ENCODE peak calls at places on chromosomes 6 and 20, in five cellular contexts. M is CD4-positive, alpha-beta memory T cell; S is AG09309; C is left lung; O is hepatocyte. E is an unnamed sample.
A peak's percentile ranks its signal among the peaks of the same experiment; 100 is the strongest.

GRCh38 chr6:36227379-36228344 is 31.1 kb downstream of the BRPF3 start:
- DNase-seq in O (peak; percentile 51), M (no peak), C (no peak), S (no peak), E (no peak)

GRCh38 chr6:36301085-36301658 is 31.3 kb downstream of the PNPLA1 start:
- DNase-seq in S (no peak), M (no peak), O (no peak), C (no peak), E (no peak)

GRCh38 chr6:137904822-137905617 is 38.0 kb downstream of the TNFAIP3 start:
- DNase-seq in O (no peak), S (no peak), C (peak; percentile 42), M (no peak), E (no peak)

GRCh38 chr6:121816361-121816760 is 380.9 kb downstream of the GJA1 start:
- DNase-seq in O (no peak), M (no peak), C (no peak), S (no peak), E (no peak)

GRCh38 chr6:14732845-14733757 is 512.8 kb upstream of the JARID2 start:
- DNase-seq in S (no peak), M (no peak), O (no peak), C (no peak), E (no peak)

GRCh38 chr20:32761831-32762753 is at the start of gene DNMT3B:
- DNase-seq in O (peak; percentile 91), C (peak; percentile 87), S (no peak), M (peak; percentile 63), E (no peak)

GRCh38 chr20:50977066-50978045 is 18.7 kb downstream of the MOCS3 start:
- DNase-seq in C (no peak), S (no peak), M (no peak), O (no peak), E (no peak)

GRCh38 chr6:160931378-160932343 is 59.9 kb upstream of the MAP3K4 start:
- DNase-seq in C (no peak), M (peak; percentile 0), S (no peak), O (peak; percentile 19), E (no peak)

GRCh38 chr20:21601799-21602198 is 87.9 kb upstream of the NKX2-2 start:
- DNase-seq in O (no peak), C (no peak), S (no peak), M (no peak), E (no peak)

GRCh38 chr6:14520029-14520428 is 402.5 kb downstream of the CD83 start:
- DNase-seq in S (no peak), M (no peak), O (no peak), C (no peak), E (no peak)

GRCh38 chr6:150091466-150091865 is 22.5 kb upstream of the ULBP3 start:
- DNase-seq in C (no peak), O (no peak), M (no peak), S (no peak), E (no peak)

GRCh38 chr20:54092021-54092420 is 21.6 kb upstream of the BCAS1 start:
- DNase-seq in S (no peak), O (no peak), M (no peak), C (no peak), E (no peak)

GRCh38 chr6:2514965-2515543 is 235.7 kb downstream of the MYLK4 start:
- DNase-seq in S (no peak), M (no peak), C (no peak), O (peak; percentile 75), E (no peak)

GRCh38 chr6:115690854-115691253 is 369.8 kb downstream of the FRK start:
- DNase-seq in M (no peak), C (no peak), O (no peak), S (no peak), E (no peak)

GRCh38 chr6:134196568-134197301 is 121.2 kb downstream of the SGK1 start:
- DNase-seq in S (no peak), M (no peak), O (no peak), C (no peak), E (no peak)

GRCh38 chr6:160178271-160178670 is 56.7 kb downstream of the SLC22A1 start:
- DNase-seq in M (no peak), O (no peak), S (no peak), C (no peak), E (no peak)

GRCh38 chr6:3211681-3212080 is 15.8 kb downstream of the TUBB2B start:
- DNase-seq in S (no peak), M (no peak), O (no peak), C (no peak), E (no peak)

GRCh38 chr20:5642155-5642981 is 107.8 kb upstream of the SHLD1 start:
- DNase-seq in S (peak; percentile 59), M (no peak), C (peak; percentile 65), O (no peak), E (no peak)

GRCh38 chr6:109382576-109383437 is 540 bp upstream of the CD164 start:
- DNase-seq in S (peak; percentile 79), C (peak; percentile 95), O (peak; percentile 96), M (peak; percentile 96), E (peak; percentile 97)

GRCh38 chr20:49323622-49324238 is 45.9 kb upstream of the ZNFX1 start:
- DNase-seq in M (peak; percentile 40), S (peak; percentile 57), O (peak; percentile 66), C (no peak), E (no peak)

E was measured in Panc1.